ENCODE peak calls at places on chromosomes 2 and 18, in eight cellular contexts. C is CD8-positive, alpha-beta T cell; T is Karpas-422; N is PC-9; D is thoracic aorta; G is cardiac muscle cell; Q is substantia nigra; X is GM23248. K is an unnamed sample.

GRCh38 chr2:110784047-110784631 is 51.8 kb downstream of the ACOXL start:
- DNase-seq in X (no peak), Q (no peak), T (no peak), N (no peak), D (no peak), G (no peak), C (no peak), K (no peak)

GRCh38 chr2:229104863-229105468 is 166.1 kb downstream of the PID1 start:
- DNase-seq in G (peak), X (no peak), N (no peak), D (no peak), C (no peak), Q (no peak), T (no peak), K (no peak)

GRCh38 chr2:164910091-164910899 is 45.0 kb downstream of the SLC38A11 start:
- DNase-seq in C (no peak), N (peak), G (no peak), D (no peak), X (no peak), T (no peak), Q (no peak), K (no peak)

GRCh38 chr2:108171652-108172051 is 68.1 kb upstream of the SULT1C3 start:
- DNase-seq in G (no peak), D (no peak), T (no peak), N (no peak), Q (no peak), X (peak), C (no peak), K (no peak)

GRCh38 chr2:191625016-191625415 is 52.9 kb upstream of the NABP1 start:
- DNase-seq in D (no peak), G (peak), N (no peak), C (peak), Q (no peak), X (no peak), T (no peak), K (peak)

GRCh38 chr18:44626807-44627206 is 53.9 kb upstream of the SETBP1 start:
- DNase-seq in Q (no peak), D (no peak), N (no peak), T (no peak), C (no peak), G (peak), X (peak), K (no peak)

GRCh38 chr2:42967959-42968674 is 175.7 kb upstream of the HAAO start:
- DNase-seq in D (no peak), X (peak), Q (no peak), C (no peak), N (no peak), G (peak), T (no peak), K (no peak)

GRCh38 chr2:229695971-229696370 is 18.4 kb downstream of the DNER start:
- DNase-seq in X (no peak), G (no peak), C (no peak), N (no peak), Q (no peak), T (no peak), D (no peak), K (no peak)

GRCh38 chr2:105744909-105745853 is at the start of gene NCK2:
- DNase-seq in G (peak), X (peak), Q (no peak), N (peak), D (no peak), T (no peak), C (no peak), K (peak)

GRCh38 chr18:46621871-46622270 is 35.1 kb downstream of the LOXHD1 start:
- DNase-seq in N (no peak), Q (no peak), C (no peak), X (no peak), G (no peak), D (no peak), T (no peak), K (no peak)

GRCh38 chr2:147688252-147688651 is 156.6 kb upstream of the ACVR2A start:
- DNase-seq in T (no peak), X (no peak), C (no peak), Q (no peak), D (no peak), N (no peak), G (no peak), K (no peak)

GRCh38 chr2:73588177-73588576 is 54.0 kb downstream of the NAT8 start:
- DNase-seq in G (peak), C (no peak), D (no peak), T (no peak), N (no peak), X (no peak), Q (no peak), K (no peak)

GRCh38 chr2:213261715-213262114 is 22.5 kb upstream of the SPAG16 start:
- DNase-seq in G (no peak), T (no peak), Q (no peak), C (no peak), D (no peak), X (peak), N (no peak), K (no peak)

DNA sequence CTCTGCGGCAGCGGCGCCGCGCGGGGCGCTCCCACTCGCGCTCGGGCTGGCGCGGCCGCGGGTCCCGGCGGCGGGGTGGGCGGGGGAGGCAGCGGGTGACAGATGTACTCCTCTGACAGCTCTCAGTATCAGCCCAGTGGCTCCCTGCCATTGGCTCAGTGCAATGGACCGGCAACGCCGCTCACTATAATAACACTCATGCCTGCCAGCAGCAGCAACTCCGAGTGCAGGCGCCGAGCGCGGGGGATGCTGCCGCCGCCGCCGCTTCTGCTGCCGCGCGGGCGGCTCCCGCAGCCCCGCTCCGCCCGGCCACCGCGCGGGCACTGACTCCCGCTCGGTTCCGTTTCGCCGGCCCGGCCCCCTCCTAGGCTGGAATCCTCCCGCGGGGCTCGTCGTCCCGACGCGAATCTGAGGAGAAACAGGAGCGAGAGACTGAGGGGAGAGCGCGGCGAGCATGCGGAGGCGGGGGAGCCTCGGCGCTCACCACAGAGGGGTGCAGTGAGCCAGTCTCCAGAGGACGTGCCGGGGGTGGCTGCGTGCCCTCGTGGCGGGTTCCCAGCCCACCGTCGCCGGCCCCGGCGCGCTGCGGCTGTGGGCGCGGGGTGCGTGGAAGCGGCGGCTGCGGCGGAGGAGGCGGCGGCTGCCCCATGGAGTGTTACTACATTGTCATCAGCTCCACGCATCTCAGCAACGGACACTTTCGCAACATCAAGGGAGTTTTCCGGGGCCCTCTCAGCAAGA is at the start of gene ZNF804A:
- DNase-seq in X (peak), G (peak), T (peak), N (peak), D (no peak), C (no peak), Q (peak), K (no peak)
- H3K27ac ChIP-seq in X (peak), G (no peak), T (peak), N (no peak), D (peak), C (no peak), Q (peak), K (no peak)

DNA sequence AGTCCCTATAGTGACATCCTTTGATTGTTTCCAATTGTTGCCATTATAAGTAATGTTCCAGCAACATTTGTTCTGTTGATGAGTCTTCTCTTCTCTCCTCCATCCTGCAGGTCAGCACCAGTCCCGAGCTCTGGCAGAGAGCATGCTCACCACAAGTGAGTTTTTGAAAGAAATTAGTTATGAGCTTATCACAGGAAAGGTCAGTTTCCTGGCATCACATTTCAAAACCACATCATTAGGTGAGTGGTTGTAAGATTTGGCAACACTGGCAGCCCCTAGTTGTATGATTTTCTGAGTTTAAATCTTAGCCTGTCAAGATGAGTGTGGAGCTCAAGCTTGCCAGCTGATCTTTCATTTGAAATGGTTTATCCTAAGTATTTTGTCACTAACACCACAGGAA is 149.6 kb downstream of the ESCO1 start:
- DNase-seq in N (no peak), T (no peak), X (no peak), C (no peak), G (no peak), Q (no peak), D (no peak), K (no peak)
- H3K27ac ChIP-seq in N (no peak), T (no peak), X (no peak), C (no peak), G (no peak), Q (no peak), D (no peak), K (no peak)

GRCh38 chr2:127735537-127736399 is 34.5 kb downstream of the SFT2D3 start:
- DNase-seq in T (no peak), Q (no peak), G (no peak), X (peak), D (no peak), C (no peak), N (no peak), K (no peak)
- H3K27ac ChIP-seq in T (peak), Q (no peak), G (no peak), X (no peak), D (no peak), C (no peak), N (no peak), K (no peak)

DNA sequence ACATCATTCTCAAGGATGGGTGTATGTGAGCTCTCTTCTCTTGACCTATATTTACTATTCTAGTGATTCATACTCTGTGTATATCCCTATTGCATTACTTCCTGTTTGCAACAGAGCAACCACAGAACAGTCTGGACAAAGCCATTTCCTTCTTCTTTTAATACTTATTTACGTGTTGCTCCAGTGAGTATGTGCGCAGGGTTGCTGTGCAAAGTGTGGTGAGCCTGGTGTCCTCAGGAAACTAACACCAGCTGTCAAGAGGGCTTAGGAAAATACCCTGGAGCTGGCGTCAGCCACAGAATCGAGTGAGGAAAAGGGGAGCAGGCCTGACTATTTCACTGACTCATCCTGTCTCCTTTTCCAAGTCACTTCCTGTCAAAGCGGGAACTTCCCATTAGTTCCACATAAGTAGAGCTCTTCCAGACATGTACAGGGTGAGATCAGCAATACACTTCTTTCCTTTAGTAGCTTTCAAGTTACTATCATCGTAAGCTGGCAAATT is 214.1 kb upstream of the COPS8 start:
- DNase-seq in Q (no peak), D (no peak), X (peak), N (peak), C (no peak), G (peak), T (no peak), K (no peak)
- H3K27ac ChIP-seq in Q (peak), D (peak), X (peak), N (peak), C (no peak), G (no peak), T (no peak), K (no peak)

GRCh38 chr18:565562-566061 is 14.6 kb upstream of the CETN1 start:
- DNase-seq in T (no peak), N (no peak), G (no peak), C (no peak), X (no peak), Q (no peak), D (no peak), K (no peak)
- H3K27ac ChIP-seq in T (no peak), N (no peak), G (no peak), C (no peak), X (no peak), Q (no peak), D (no peak), K (no peak)

DNA sequence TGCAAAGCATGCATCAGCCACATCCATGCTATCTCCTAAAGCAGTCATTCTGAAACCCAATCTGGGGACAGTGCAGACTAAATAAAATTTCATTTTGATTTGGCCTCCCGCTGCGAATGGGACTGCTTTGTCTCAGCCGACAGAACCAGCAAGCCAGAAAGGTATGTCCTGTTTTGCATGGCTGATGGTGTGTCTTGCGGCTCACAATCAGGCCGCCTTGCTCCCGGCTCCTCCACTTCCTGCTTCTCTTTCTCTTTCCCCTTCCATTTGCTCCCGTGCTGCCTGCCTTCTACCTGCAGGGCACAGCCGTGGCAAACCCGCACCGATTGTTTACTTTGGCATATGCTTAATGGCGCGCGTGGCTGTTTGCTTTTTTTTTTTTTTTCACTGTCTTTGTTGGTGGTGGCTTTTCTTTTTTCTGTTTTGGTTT is 419.5 kb upstream of the POU3F3 start:
- DNase-seq in G (no peak), T (no peak), X (peak), C (no peak), N (no peak), D (no peak), Q (no peak), K (no peak)
- H3K27ac ChIP-seq in G (no peak), T (no peak), X (no peak), C (no peak), N (no peak), D (no peak), Q (peak), K (no peak)

DNA sequence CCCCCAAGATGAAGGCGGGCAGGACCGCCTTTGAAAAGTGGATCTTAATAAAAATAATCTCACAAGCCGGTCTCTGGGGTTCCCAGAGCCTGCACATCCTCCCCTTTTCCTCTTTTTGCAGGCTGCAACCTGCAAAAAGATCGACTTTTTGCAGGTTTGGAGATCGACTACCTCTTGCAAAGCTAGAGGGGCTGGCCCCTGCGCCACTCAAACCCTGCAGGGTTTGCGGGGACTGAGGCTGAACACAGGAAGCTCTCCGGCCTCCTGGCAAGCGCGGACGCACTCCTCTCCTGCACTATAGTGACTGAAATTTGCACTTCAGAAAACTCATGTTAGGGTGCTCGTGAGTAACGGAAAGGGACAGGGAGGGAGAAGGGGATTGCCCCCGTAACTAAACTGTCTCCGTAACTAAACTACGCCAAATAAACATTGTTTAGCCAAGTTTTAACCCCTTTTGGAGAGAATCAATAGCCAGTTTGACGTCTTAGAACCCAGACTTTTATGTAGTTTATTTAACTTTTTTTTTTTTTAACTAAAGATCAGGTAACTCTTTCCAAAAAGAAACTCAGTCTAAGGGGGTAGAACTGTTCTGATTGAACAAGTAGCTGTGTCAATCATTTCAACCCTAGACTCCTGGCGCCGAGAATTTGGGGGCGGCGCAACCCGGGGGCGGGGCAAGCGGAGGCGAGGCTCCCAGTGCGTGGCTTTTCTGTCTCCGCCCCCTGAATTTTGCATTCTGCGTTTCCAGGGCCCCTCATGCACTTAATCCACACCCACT is 2.5 kb downstream of the IGFBP5 start:
- DNase-seq in X (peak), G (peak), Q (peak), C (peak), N (peak), T (peak), D (peak), K (peak)
- H3K27ac ChIP-seq in X (peak), G (peak), Q (no peak), C (peak), N (no peak), T (no peak), D (peak), K (no peak)

K was measured in CD8-positive, alpha-beta memory T cell.